ENCODE peak calls at places on chromosomes 11 and 22, in four cellular contexts. U is GM23338; N is CD8-positive, alpha-beta T cell; W is psoas muscle. F is an unnamed sample. For H3K27me3 and H3K36me3, the result is how much of the 10 kb centered on the place peaks cover.

GRCh38 chr11:16912607-16913006 is 101.6 kb downstream of the PLEKHA7 start:
- DNase-seq in U (peak), N (no peak), W (no peak), F (peak)

GRCh38 chr22:43060213-43060612 is 29.0 kb downstream of the TTLL1 start:
- DNase-seq in U (peak), N (peak), W (peak), F (peak)

GRCh38 chr22:25334091-25334490 is 114.7 kb downstream of the CRYBB2 start:
- DNase-seq in U (peak), N (peak), W (peak), F (peak)

GRCh38 chr22:34105461-34106062 is 185.3 kb upstream of the LARGE1 start:
- DNase-seq in U (peak), N (peak), W (peak), F (peak)

GRCh38 chr11:13221722-13222121 is 55.9 kb upstream of the BMAL1 start:
- DNase-seq in U (no peak), N (no peak), W (no peak), F (no peak)

GRCh38 chr11:6574816-6575715 is 28.4 kb downstream of the RRP8 start:
- DNase-seq in U (no peak), N (no peak), W (no peak), F (no peak)

GRCh38 chr11:16925495-16926065 is 88.6 kb downstream of the PLEKHA7 start:
- DNase-seq in U (peak), N (no peak), W (peak), F (peak)

GRCh38 chr22:41929158-41929896 is 2.7 kb upstream of the TNFRSF13C start:
- DNase-seq in U (no peak), N (no peak), W (no peak), F (peak)

GRCh38 chr11:75107187-75107586 is 10.5 kb upstream of the OR2AT4 start:
- DNase-seq in U (no peak), N (no peak), W (no peak), F (no peak)

GRCh38 chr11:75654314-75654713 is 14.5 kb downstream of the MAP6 start:
- DNase-seq in U (no peak), N (no peak), W (no peak), F (no peak)

GRCh38 chr11:21465203-21465602 is 727.7 kb upstream of the ANO5 start:
- DNase-seq in U (no peak), N (no peak), W (no peak), F (no peak)

GRCh38 chr11:92443109-92443508 is 218.5 kb downstream of the FAT3 start:
- DNase-seq in U (no peak), N (no peak), W (no peak), F (no peak)

GRCh38 chr22:31400023-31400397 is 606 bp downstream of the DRG1 start:
- DNase-seq in U (peak), N (no peak), W (no peak), F (no peak)

GRCh38 chr11:32374261-32374711 is 61.1 kb downstream of the WT1 start:
- DNase-seq in U (peak), N (no peak), W (no peak), F (peak)

GRCh38 chr11:12746593-12747097 is 72.4 kb downstream of the TEAD1 start:
- DNase-seq in U (peak), N (no peak), W (peak), F (peak)

GRCh38 chr11:11735586-11735985 is 106.2 kb upstream of the USP47 start:
- DNase-seq in U (peak), N (no peak), W (no peak), F (peak)

GRCh38 chr22:38942702-38943101 is 14.7 kb upstream of the APOBEC3A start:
- DNase-seq in U (no peak), N (no peak), W (no peak), F (no peak)

GRCh38 chr22:27881404-27881803 is 37.7 kb downstream of the PITPNB start:
- DNase-seq in U (no peak), N (no peak), W (no peak), F (no peak)

GRCh38 chr11:102287963-102288744 is 29.1 kb upstream of the BIRC3 start:
- DNase-seq in U (peak), N (no peak), W (no peak), F (peak)

GRCh38 chr11:119501777-119502405 is 78.9 kb upstream of the THY1 start:
- DNase-seq in U (peak), N (no peak), W (no peak), F (peak)

GRCh38 chr22:19578180-19579004 is 54.2 kb upstream of the CLDN5 start:
- DNase-seq in U (no peak), N (no peak), W (no peak), F (no peak)

DNA sequence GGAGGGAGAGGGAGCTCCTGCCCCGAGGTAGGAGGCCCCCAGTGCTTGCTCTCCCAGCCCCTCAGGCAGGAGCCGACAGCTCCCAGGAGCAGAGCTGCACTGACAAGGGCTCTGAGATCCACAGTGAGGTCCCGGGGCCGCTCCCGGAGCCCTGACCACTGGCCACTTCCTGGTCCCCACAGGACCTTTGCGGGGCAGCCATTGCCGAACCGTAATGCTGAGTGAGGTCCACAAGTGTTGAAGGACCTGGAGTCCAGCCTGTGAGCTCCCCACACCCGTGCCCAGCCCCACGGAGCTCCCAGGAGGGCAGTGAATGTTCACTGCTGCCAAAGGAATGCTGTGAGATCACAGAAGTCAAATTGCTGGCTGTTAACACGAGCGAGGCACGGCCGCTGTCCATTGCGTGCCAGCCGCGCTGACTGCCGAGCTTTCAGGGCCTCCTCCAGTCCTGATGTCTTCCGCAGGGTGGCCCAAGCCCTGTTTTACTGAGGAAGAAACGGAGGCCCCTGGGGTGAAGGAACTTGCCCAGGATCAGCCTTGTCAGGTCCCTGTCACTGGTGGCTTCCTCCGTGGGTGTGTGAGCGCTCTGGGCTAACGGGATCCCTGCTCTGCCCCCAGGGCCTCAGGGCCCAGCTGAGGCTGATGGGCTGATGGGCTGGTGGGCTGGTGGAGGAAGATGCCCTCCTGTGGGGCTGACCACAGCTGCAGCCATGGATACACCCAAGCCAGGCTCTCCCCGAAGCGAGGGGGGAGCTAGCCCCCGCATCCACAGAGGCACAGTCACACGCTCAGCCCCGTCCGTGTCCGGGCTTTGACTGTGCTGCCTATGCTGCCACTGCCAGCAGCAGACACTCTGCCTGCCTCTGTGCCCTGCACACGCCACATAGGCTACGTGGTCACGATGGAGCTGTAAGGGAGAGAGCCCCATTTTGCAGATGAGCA is 70.8 kb downstream of the WNT7B start:
- DNase-seq in U (no peak), N (no peak), W (peak), F (no peak)
- H3K4me3 ChIP-seq in U (no peak), N (no peak), W (peak), F (no peak)

GRCh38 chr11:125412177-125412496 is 83.9 kb downstream of the FEZ1 start:
- DNase-seq in U (no peak), N (no peak), W (peak), F (no peak)
- H3K27me3 ChIP-seq in U (under half), N (under half), W (under half), F (under half)

DNA sequence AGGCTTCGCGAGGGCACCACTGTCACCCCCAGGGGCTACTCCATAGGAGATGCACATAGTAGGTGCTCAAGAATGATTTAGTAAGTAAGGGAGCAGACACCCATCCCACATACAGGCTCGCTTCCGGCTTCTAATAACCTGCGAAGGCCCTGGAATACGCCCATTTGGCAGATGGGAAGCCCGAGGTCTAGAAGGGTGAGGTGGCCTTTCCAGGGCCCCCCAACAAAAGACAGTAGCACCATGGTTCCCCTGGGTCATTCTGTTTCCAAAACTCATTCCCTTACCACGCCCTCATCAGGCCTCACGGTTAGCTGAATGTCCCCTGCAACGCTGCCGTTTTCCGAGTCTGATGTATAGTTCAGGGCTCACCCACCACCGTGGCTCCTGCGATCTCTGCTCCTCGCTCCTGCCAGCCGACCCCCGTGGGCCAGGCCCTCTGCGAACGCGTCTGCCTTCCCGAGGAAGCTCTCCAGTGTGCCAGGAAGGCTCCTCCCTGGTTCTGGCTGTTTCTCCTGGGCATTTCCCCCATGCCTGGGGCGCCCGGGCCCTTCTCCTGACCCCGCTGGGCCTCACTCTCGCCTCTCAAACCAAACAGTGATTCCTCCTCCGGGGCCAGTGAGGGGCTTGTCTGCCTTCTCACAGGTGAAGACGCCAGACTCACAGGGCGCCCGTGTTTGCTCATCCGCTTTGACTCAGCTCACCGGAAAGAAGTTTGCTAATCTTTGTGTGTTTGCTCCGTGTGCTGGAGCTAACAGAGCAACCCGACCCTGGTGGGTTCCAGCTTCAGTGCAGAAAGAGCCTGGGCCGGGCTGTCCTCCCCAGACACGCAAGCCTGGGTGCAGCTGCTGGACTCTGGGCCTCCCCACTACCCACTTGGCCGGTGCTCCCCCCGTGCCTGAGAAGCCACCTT is 86.6 kb downstream of the RTL6 start:
- DNase-seq in U (no peak), N (no peak), W (no peak), F (peak)
- H3K36me3 ChIP-seq in U (under half), N (under half), W (under half), F (under half)

GRCh38 chr11:72588656-72589410 is 85.4 kb downstream of the PDE2A start:
- DNase-seq in U (no peak), N (no peak), W (no peak), F (no peak)

GRCh38 chr11:72591785-72592490 is 82.3 kb downstream of the PDE2A start:
- DNase-seq in U (no peak), N (peak), W (no peak), F (no peak)

GRCh38 chr11:72592698-72593097 is 81.5 kb downstream of the PDE2A start:
- DNase-seq in U (no peak), N (no peak), W (no peak), F (no peak)

GRCh38 chr11:72589802-72590761 is 84.1 kb downstream of the PDE2A start:
- DNase-seq in U (peak), N (peak), W (no peak), F (peak)

GRCh38 chr11:72591023-72591422 is 83.2 kb downstream of the PDE2A start:
- DNase-seq in U (no peak), N (no peak), W (no peak), F (no peak)
- H3K4me3 ChIP-seq in U (peak), N (no peak), W (no peak), F (no peak)

GRCh38 chr11:71247551-71248250 is 4.7 kb downstream of the SHANK2 start:
- DNase-seq in U (peak), N (no peak), W (no peak), F (peak)

GRCh38 chr11:71249301-71249700 is 3.1 kb downstream of the SHANK2 start:
- DNase-seq in U (no peak), N (no peak), W (no peak), F (no peak)

GRCh38 chr11:71248656-71249055 is 3.7 kb downstream of the SHANK2 start:
- DNase-seq in U (no peak), N (no peak), W (no peak), F (no peak)

GRCh38 chr11:71246559-71246958 is 5.8 kb downstream of the SHANK2 start:
- DNase-seq in U (peak), N (no peak), W (no peak), F (peak)

GRCh38 chr11:71248251-71248570 is 4.2 kb downstream of the SHANK2 start:
- DNase-seq in U (no peak), N (no peak), W (no peak), F (no peak)
- H3K27me3 ChIP-seq in U (under half), N (under half), W (half or more), F (under half)

DNA sequence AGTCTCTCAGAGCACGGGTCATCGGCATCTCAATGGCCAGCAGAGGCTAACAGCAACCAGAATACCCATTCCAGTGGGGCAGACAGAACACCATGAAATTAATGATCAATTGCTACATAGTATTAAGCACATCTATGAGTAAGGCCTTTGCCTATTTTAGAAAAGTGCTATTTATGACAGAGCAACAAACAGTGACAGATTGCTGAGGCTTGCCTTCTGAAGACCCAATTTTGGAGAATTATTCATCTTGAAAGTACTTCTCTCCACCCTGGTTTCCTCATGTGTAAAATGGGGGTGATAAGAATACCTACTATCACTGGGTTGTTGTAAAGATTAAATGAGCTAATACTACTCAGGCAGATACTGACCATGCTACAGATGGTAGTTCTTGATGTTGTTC is 232.7 kb downstream of the TENM4 start:
- DNase-seq in U (no peak), N (no peak), W (no peak), F (no peak)
- H3K36me3 ChIP-seq in U (under half), N (under half), W (under half), F (under half)

GRCh38 chr11:43812471-43812870 is 68.2 kb upstream of the ALKBH3 start:
- DNase-seq in U (no peak), N (no peak), W (no peak), F (no peak)
- H3K4me3 ChIP-seq in U (no peak), N (no peak), W (no peak), F (no peak)

GRCh38 chr11:44334356-44335004 is 24.5 kb upstream of the ALX4 start:
- DNase-seq in U (peak), N (no peak), W (no peak), F (peak)
- H3K27me3 ChIP-seq in U (half or more), N (under half), W (half or more), F (half or more)

F was measured in H7.